ENCODE peak calls at places on chromosome 13, in four cellular contexts. F is AG04449, Y is GM23338, I is AG04450. R is an unnamed sample.

GRCh38 chr13:99417151-99417820 is 84.0 kb upstream of the TM9SF2 start:
- DNase-seq in F (no peak), Y (peak), I (no peak), R (no peak)

GRCh38 chr13:30504081-30504480 is 38.3 kb upstream of the HMGB1 start:
- DNase-seq in F (no peak), Y (no peak), I (no peak), R (no peak)

GRCh38 chr13:30915691-30916541 is 9.8 kb downstream of the MEDAG start:
- DNase-seq in F (no peak), Y (no peak), I (no peak), R (no peak)

GRCh38 chr13:20399961-20400360 is 125.7 kb downstream of the CRYL1 start:
- DNase-seq in F (no peak), Y (no peak), I (no peak), R (no peak)

GRCh38 chr13:83350569-83350968 is 531.7 kb downstream of the SLITRK1 start:
- DNase-seq in F (no peak), Y (no peak), I (no peak), R (peak)

GRCh38 chr13:48009298-48009697 is 8.2 kb upstream of the SUCLA2 start:
- DNase-seq in F (peak), Y (no peak), I (peak), R (peak)

GRCh38 chr13:100547805-100548204 is 40.8 kb downstream of the GGACT start:
- DNase-seq in F (no peak), Y (no peak), I (no peak), R (peak)

GRCh38 chr13:79837741-79838450 is 356.9 kb downstream of the NDFIP2 start:
- DNase-seq in F (no peak), Y (no peak), I (no peak), R (peak)

GRCh38 chr13:39600766-39601165 is 2.2 kb downstream of the LHFPL6 start:
- DNase-seq in F (no peak), Y (peak), I (no peak), R (no peak)

GRCh38 chr13:49354719-49355118 is 89.1 kb downstream of the CAB39L start:
- DNase-seq in F (no peak), Y (no peak), I (no peak), R (no peak)

GRCh38 chr13:79973533-79973963 is 367.4 kb downstream of the SPRY2 start:
- DNase-seq in F (no peak), Y (peak), I (no peak), R (no peak)

DNA sequence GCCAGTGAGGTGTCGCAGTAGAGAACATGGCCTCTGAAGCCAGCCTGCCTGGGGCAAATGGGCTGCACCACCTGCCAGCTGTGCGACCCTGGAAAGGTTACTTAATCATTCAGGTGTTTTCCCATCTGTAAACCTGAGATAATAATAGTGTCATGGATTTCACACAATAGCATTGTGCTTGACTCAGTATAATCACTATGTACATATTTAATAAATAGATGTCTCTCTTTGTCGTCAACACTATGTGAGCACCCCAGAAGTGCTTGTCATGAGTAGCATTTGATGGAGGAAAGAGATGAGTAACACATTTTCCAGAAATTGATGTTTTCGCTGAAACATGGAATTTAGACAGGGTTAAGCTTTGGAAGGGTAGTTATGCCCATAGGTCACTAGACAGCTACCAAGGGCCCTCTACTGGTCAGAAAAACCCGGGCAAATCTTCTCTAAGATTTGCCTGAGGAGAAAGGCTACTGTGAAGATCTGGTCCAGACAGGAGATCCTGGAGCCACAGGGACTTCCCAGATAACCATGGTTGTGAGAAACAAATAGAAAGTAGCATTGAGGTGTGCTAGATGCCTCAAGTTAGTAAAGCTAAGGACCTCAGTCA is 9.5 kb upstream of the MBNL2 start:
- DNase-seq in F (no peak), Y (peak), I (no peak), R (no peak)
- TF ChIP-seq CTCF in F (peak), Y (peak), I (peak), R (peak)

DNA sequence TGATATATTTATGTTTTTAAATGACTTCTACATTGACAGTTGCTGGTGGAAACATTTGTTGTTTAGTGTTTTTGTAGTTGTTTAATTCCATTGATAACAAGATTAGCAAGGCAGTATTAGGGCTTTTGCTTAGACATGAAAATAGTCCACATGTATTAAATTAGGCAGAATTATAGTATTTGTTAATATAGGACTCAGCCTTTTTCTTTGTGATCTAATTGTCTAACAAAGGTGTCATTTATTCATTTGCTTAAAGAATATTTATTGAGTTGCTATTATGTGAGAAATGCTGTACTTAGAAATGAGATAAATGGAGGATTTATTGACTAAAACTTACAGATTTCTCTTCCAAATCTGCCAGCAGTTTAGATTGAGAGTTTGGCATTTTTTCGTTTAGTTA is 41.7 kb upstream of the KCTD4 start:
- DNase-seq in F (no peak), Y (no peak), I (no peak), R (no peak)
- H3K4me3 ChIP-seq in F (no peak), Y (no peak), I (no peak), R (no peak)

DNA sequence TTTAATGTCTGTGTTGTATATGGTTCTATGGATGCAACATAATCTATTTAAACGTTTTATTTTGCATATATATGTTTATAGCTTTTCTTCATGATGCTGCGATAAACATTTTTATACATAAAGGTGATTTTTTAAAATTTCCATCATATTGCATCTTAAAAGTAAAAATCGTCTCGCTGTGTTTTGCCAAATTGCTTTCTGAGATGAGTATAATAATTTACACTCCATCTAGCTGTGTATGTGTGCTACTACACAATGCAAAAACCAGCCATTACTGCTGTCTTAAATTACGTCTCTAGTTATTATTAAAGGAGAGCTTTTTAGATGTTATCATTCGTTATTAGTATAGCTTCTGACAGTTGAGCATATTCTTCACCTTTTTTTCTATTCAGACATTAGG is 37.2 kb downstream of the METTL21C start:
- DNase-seq in F (no peak), Y (no peak), I (no peak), R (no peak)
- TF ChIP-seq CTCF in F (no peak), Y (no peak), I (peak), R (peak)

GRCh38 chr13:67150608-67151007 is 79.5 kb downstream of the PCDH9 start:
- DNase-seq in F (no peak), Y (no peak), I (no peak), R (no peak)

GRCh38 chr13:67145950-67146349 is 84.2 kb downstream of the PCDH9 start:
- DNase-seq in F (no peak), Y (no peak), I (no peak), R (no peak)

GRCh38 chr13:67146523-67147130 is 83.5 kb downstream of the PCDH9 start:
- DNase-seq in F (no peak), Y (no peak), I (no peak), R (no peak)

GRCh38 chr13:67148219-67148583 is 81.9 kb downstream of the PCDH9 start:
- DNase-seq in F (no peak), Y (no peak), I (no peak), R (peak)

GRCh38 chr13:67147257-67148218 is 82.6 kb downstream of the PCDH9 start:
- DNase-seq in F (peak), Y (peak), I (peak), R (peak)
- H3K4me3 ChIP-seq in F (no peak), Y (no peak), I (no peak), R (no peak)

GRCh38 chr13:29427937-29428309 is 167.6 kb downstream of the SLC7A1 start:
- DNase-seq in F (no peak), Y (no peak), I (no peak), R (no peak)
- TF ChIP-seq CTCF in F (no peak), Y (no peak), I (no peak), R (no peak)

DNA sequence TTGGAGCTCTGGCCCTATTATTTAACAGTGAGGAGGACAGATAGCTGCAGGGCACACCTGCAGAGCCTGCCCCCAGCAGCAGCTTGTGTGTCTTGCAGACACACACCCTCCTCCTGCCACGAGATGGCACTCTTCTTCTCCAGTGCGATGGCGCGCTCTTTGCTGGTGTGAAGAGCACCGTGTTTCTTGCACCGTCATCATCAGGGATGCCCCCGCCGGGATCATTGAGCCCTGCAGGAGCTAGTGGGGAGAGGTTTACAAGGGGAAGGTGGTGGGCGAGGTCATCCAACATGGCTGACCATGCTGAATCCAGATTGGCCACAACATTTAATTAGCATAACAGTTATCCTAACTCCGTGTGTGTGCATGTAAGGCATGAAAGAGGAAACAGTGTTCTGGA is 105.6 kb downstream of the RAB20 start:
- DNase-seq in F (no peak), Y (peak), I (peak), R (no peak)
- H3K4me3 ChIP-seq in F (no peak), Y (no peak), I (no peak), R (no peak)

GRCh38 chr13:43303040-43303729 is 279.8 kb downstream of the DNAJC15 start:
- DNase-seq in F (no peak), Y (peak), I (no peak), R (no peak)
- TF ChIP-seq CTCF in F (peak), Y (peak), I (peak), R (peak)